ENCODE peak calls at places on chromosomes 4 and X, in six cellular contexts. A is EH, L is GM10248, C is RPMI8226, M is T-cell, B is NCI-H2227 treated with DMSO at 0.1 percent for 48 hours. V is an unnamed sample.

GRCh38 chrX:19063030-19063429 is 59.2 kb downstream of the ADGRG2 start:
- DNase-seq in A (peak; percentile 42), L (no peak), C (no peak), M (no peak), B (no peak), V (no peak)

GRCh38 chr4:20773144-20773997 is 73.1 kb downstream of the PACRGL start:
- DNase-seq in A (peak; percentile 66), L (peak; percentile 41), C (peak; percentile 50), M (no peak), B (peak; percentile 42), V (no peak)

GRCh38 chr4:108527729-108528128 is 92.6 kb upstream of the RPL34 start:
- DNase-seq in A (no peak), L (no peak), C (no peak), M (peak; percentile 8), B (no peak), V (no peak)

GRCh38 chrX:48083212-48083611 is 11.8 kb upstream of the ZNF630 start:
- DNase-seq in A (peak; percentile 49), L (peak; percentile 54), C (peak; percentile 45), M (peak; percentile 8), B (no peak), V (no peak)

GRCh38 chr4:87839309-87839946 is 6.7 kb downstream of the MEPE start:
- DNase-seq in A (peak; percentile 60), L (peak; percentile 31), C (peak; percentile 24), M (no peak), B (no peak), V (no peak)

GRCh38 chrX:70253377-70254062 is 6.5 kb downstream of the P2RY4 start:
- DNase-seq in A (no peak), L (no peak), C (no peak), M (no peak), B (peak; percentile 68), V (no peak)

GRCh38 chr4:21864686-21865085 is 83.9 kb downstream of the KCNIP4 start:
- DNase-seq in A (no peak), L (no peak), C (no peak), M (no peak), B (no peak), V (no peak)

GRCh38 chr4:143375326-143376073 is 38.8 kb downstream of the GAB1 start:
- DNase-seq in A (peak; percentile 53), L (no peak), C (peak; percentile 60), M (no peak), B (no peak), V (no peak)

GRCh38 chr4:120007171-120007894 is 59.3 kb downstream of the MAD2L1 start:
- DNase-seq in A (peak; percentile 91), L (no peak), C (no peak), M (no peak), B (no peak), V (no peak)

GRCh38 chr4:83905952-83906351 is 370.0 kb downstream of the GPAT3 start:
- DNase-seq in A (no peak), L (no peak), C (no peak), M (no peak), B (no peak), V (no peak)

GRCh38 chr4:174218127-174218790 is 65.2 kb downstream of the FBXO8 start:
- DNase-seq in A (no peak), L (no peak), C (no peak), M (no peak), B (no peak), V (no peak)

GRCh38 chr4:143883529-143883928 is 21.8 kb downstream of the GYPE start:
- DNase-seq in A (no peak), L (no peak), C (no peak), M (no peak), B (no peak), V (no peak)

GRCh38 chr4:165861378-165861777 is 11.7 kb upstream of the TLL1 start:
- DNase-seq in A (no peak), L (no peak), C (no peak), M (no peak), B (no peak), V (no peak)

GRCh38 chr4:140463610-140464009 is 34.5 kb downstream of the MGAT4D start:
- DNase-seq in A (no peak), L (no peak), C (no peak), M (no peak), B (no peak), V (no peak)

GRCh38 chr4:51942108-51942832 is 77.9 kb downstream of the LRRC66 start:
- DNase-seq in A (peak; percentile 11), L (no peak), C (no peak), M (no peak), B (no peak), V (no peak)

GRCh38 chr4:3045500-3045850 is 28.9 kb downstream of the HTT-AS start:
- DNase-seq in A (peak; percentile 75), L (no peak), C (peak; percentile 44), M (peak; percentile 82), B (no peak), V (no peak)

GRCh38 chrX:3815896-3816664 is 102.6 kb upstream of the PRKX start:
- DNase-seq in A (peak; percentile 53), L (peak; percentile 33), C (peak; percentile 48), M (no peak), B (peak; percentile 20), V (peak; percentile 27)

GRCh38 chr4:35201403-35201802 is 1042.9 kb downstream of the ARAP2 start:
- DNase-seq in A (no peak), L (no peak), C (no peak), M (no peak), B (no peak), V (no peak)

GRCh38 chr4:147480891-147481576 is at the start of gene EDNRA:
- DNase-seq in A (peak; percentile 75), L (no peak), C (no peak), M (no peak), B (no peak), V (no peak)

V was measured in omental fat pad.